ENCODE peak calls at places on chromosomes 7 and 10, in five cellular contexts. H, V, E, I and R are unnamed samples.

GRCh38 chr10:74153123-74153522 is 2.1 kb downstream of the ADK start:
- DNase-seq in E (no peak), H (no peak), I (no peak), V (peak), R (no peak)

GRCh38 chr7:114758661-114759227 is 163.2 kb upstream of the MDFIC start:
- DNase-seq in V (no peak), I (no peak), E (no peak), H (no peak), R (no peak)

GRCh38 chr10:69802424-69803161 is 887 bp downstream of the COL13A1 start:
- DNase-seq in V (no peak), H (peak), I (no peak), E (no peak), R (no peak)

GRCh38 chr10:127119901-127120300 is 76.5 kb downstream of the INSYN2A start:
- DNase-seq in H (no peak), V (no peak), I (no peak), E (no peak), R (no peak)

GRCh38 chr10:34543716-34544115 is 271.4 kb downstream of the PARD3 start:
- DNase-seq in I (no peak), V (no peak), H (no peak), E (no peak), R (no peak)

GRCh38 chr7:157499835-157500153 is 163.0 kb downstream of the DNAJB6 start:
- DNase-seq in I (no peak), V (no peak), H (no peak), E (no peak), R (no peak)

GRCh38 chr10:96613565-96613964 is 26.8 kb upstream of the TM9SF3 start:
- DNase-seq in I (no peak), H (no peak), V (no peak), E (no peak), R (no peak)

GRCh38 chr10:54559498-54559897 is 241.5 kb downstream of the PCDH15 start:
- DNase-seq in E (no peak), I (no peak), H (no peak), V (no peak), R (no peak)

GRCh38 chr7:732556-732955 is 5.5 kb upstream of the PRKAR1B start:
- DNase-seq in H (no peak), I (no peak), E (no peak), V (no peak), R (no peak)

GRCh38 chr7:103632972-103633371 is 187.0 kb upstream of the SLC26A5 start:
- DNase-seq in E (no peak), I (no peak), V (no peak), H (no peak), R (no peak)

GRCh38 chr10:45243261-45243660 is 72.1 kb downstream of the OR13A1 start:
- DNase-seq in H (no peak), V (no peak), E (no peak), I (no peak), R (no peak)

GRCh38 chr7:30613366-30614325 is 19.0 kb downstream of the GARS1 start:
- DNase-seq in E (no peak), V (no peak), I (no peak), H (no peak), R (no peak)

GRCh38 chr10:60380781-60381180 is 8.9 kb downstream of the ANK3 start:
- DNase-seq in E (no peak), V (no peak), I (no peak), H (no peak), R (no peak)

GRCh38 chr7:100170111-100170897 is 1.9 kb upstream of the GAL3ST4 start:
- DNase-seq in V (no peak), H (no peak), E (no peak), I (no peak), R (no peak)
- TF ChIP-seq SUZ12 in V (no peak), H (no peak), E (no peak), I (no peak), R (no peak)

DNA sequence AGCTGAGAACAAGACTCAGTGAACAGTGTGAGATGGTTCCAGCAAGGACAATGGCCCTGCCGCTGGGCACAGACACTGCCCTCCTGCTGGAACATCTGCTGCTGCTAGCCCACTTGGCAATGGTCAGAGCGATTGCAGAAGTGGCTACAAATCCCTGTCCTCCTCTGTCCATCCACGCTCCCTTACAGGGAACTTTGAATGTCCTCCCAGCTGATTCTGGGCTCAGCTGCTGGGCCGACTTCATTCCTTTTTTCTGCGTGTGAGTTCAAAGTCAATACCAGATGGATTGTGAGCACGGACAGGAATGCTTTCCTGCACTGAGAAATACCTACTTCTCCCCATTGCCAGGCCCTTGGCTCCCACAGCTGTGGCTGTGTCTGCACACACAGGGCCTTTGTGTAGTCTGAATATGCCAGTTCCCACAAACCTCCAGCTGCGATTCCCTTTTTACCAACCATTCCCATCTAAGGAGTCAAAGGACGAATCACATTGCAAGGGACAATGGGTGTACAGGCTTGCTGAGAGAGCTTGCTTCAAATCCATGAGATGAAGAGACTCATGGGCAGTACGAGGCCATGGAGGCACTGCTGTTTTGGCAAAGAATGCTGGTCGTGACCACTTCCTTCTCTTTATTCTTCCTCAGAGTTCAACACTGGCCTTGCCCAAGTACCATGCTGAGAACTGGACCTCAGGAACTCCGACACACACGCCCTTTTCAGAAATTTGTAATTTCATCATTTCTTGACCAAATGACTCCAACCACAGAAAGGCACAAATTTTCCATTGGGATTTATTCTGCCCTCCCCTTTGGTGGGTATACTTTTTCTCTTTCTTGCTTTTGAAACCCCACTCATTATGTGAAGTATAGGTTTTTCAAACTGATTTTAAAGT is 44.2 kb downstream of the BPGM start:
- DNase-seq in E (no peak), H (no peak), V (no peak), I (no peak), R (no peak)
- TF ChIP-seq SUZ12 in E (no peak), H (no peak), V (no peak), I (no peak), R (no peak)

DNA sequence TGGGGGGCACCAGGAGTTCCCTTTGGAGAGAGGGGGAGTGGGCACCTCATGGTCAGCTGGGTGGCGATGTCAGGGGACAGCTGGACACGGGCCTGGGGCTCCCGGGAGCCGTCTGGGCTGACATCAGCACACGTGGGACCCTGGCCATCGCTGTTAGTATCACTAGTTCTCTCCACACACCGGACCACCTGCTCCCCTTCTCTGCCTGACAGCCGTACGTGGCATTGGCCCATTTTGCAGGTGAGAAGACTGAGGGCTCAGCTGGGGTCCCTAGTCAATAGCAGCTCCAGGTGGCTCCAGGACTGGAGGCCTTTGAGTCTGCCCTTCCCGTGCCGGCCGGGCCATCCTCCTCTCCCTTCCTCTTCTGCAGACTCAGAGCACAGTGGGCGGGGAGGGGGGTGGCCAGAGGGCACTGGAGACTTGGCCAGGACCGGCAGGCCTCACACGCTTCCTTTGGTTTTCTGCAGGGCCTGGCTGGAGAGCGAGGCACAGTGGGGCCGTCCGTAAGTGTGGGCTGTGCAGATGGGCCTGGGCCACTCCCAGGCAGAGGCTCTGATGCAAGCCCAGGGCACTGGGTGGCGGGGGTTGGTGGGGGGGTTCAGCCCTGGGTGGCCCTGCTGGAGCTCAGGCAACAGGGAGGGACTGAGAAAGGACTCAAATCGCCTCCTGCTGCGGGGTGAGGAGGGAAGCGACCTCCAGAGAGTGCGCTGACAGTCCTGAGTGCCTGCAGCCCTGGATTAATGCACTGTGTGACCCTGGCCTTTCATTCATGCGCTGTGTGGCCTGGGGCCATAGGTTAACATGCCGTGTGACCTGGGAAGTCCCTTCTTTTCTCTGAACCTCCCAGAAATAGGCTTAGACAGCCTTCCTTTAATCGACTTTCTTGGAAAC is 78.2 kb downstream of the MYL10 start:
- DNase-seq in E (no peak), V (no peak), I (no peak), H (no peak), R (no peak)
- TF ChIP-seq SUZ12 in E (no peak), V (no peak), I (no peak), H (no peak), R (no peak)

GRCh38 chr7:159032753-159033472 is 111.8 kb downstream of the VIPR2 start:
- DNase-seq in H (no peak), I (no peak), E (no peak), V (no peak), R (no peak)

GRCh38 chr7:159034988-159035387 is 109.7 kb downstream of the VIPR2 start:
- DNase-seq in E (no peak), I (no peak), H (no peak), V (no peak), R (no peak)

GRCh38 chr7:159035571-159036073 is 109.0 kb downstream of the VIPR2 start:
- DNase-seq in I (no peak), H (no peak), V (no peak), E (no peak), R (no peak)

GRCh38 chr7:159033473-159033825 is 111.2 kb downstream of the VIPR2 start:
- DNase-seq in H (no peak), V (no peak), I (no peak), E (no peak), R (no peak)

DNA sequence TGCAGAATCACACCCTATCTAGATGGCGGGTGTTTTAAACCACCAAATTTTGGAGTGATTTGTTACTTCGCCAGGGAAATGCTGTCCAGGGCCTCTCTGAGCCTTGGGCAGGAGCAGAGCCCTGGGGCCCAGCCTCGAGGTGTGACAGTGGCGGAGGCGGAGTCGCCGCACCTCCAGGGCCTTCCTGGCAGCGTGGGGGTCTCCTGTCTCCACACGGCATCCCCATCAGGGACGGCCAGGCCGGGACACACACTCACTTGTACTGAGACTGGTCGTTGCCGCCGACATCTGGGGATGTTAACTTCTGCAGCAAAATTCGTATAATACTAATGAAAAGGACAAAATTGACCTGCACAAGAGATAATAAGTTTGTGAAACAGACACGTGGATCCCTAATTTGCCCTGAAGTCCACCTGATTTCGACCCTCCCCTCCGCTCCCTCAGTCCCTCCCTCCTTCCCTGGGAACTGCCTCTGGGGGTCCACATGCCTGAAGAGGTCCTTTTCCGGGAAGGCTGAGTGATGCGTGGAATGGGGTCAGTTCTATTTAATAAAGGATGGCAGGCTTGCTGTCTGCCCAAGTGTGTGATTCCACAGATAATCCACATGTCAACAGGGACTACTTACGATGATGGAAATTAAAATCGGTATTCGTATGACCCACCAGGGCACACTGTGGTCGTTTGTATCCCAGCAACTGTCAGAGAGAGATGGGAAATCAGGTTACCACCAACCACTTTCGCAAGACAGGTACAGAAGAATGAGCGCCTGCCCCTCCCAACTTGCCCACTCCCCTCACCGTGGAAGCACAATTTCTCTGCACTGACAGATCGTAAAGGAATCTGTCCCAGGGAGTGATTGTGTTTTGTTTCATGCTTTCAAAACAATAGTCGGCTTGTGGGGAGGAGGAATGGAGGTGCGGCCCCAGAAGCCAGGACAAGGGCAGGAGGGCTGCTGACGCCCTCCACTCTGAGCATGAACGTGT is 110.4 kb downstream of the VIPR2 start:
- DNase-seq in E (no peak), H (no peak), V (no peak), I (no peak), R (no peak)
- TF ChIP-seq SUZ12 in E (no peak), H (no peak), V (no peak), I (no peak), R (no peak)

GRCh38 chr7:26910221-26910620 is 45.8 kb upstream of the SKAP2 start:
- DNase-seq in I (no peak), E (peak), V (peak), H (no peak), R (peak)
- TF ChIP-seq SUZ12 in I (no peak), E (no peak), V (no peak), H (no peak), R (no peak)

GRCh38 chr10:63416376-63416775 is 49.4 kb downstream of the JMJD1C start:
- DNase-seq in H (no peak), V (peak), E (no peak), I (no peak), R (no peak)
- TF ChIP-seq SUZ12 in H (no peak), V (no peak), E (no peak), I (no peak), R (no peak)

DNA sequence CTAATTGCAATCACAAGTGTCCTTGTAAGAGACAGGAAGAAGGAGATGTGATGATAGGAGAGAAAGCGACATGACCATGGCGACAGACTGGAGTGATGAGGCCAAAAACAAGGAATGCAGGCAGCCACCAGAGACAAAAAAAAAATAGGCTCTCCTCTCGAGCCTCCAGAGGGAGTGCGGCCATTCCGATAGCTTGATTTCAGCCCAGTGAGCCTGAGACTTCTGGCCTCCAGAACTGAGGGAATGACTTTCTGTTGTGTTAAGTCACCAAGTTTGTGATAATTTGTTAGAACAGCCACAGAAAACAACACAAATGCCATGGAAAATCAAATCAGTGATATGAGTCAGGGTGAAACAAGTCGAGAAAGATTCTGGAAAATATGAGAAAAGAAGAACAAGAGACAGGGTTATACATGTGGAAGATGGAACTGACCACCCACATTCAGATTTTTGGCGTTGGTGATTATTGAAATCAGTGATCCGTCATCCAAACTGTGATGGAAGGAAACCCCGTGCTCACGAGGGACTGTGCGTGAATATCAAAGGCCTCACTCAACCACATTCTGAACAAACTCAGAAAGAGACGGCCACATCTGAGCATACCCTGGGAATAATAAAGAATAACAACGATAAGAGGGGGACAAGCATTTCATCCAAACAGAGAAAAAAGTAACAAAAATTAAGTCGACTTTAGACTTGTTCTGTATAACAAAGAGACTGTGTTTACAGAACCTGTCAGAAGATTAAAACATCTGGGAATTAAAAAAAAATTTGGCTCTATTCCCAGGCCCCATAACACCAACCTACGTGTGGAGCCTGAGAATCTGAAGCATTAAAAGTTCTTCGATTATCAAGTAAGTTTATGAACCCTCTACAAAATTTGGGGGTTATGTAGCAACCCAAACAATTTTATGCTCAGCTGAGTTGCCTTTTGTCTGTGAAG is 72.1 kb downstream of the EEPD1 start:
- DNase-seq in I (no peak), E (no peak), H (no peak), V (no peak), R (no peak)
- TF ChIP-seq SUZ12 in I (no peak), E (no peak), H (no peak), V (no peak), R (no peak)

GRCh38 chr7:50978633-50979215 is 196.0 kb upstream of the GRB10 start:
- DNase-seq in I (no peak), V (peak), H (no peak), E (no peak), R (no peak)
- TF ChIP-seq SUZ12 in I (no peak), V (no peak), H (no peak), E (no peak), R (no peak)

GRCh38 chr10:113666682-113667252 is 2.9 kb upstream of the NRAP start:
- DNase-seq in V (no peak), H (no peak), I (no peak), E (no peak), R (no peak)
- TF ChIP-seq SUZ12 in V (no peak), H (no peak), I (no peak), E (no peak), R (no peak)